ENCODE peak calls at places on chromosome 2, in five cellular contexts. E is HFF-Myc, C is BJ, K is OCI-LY7, Q is choroid plexus epithelial cell. X is an unnamed sample.

GRCh38 chr2:74206180-74206688 is 7.8 kb downstream of the MTHFD2 start:
- DNase-seq in E (no peak), C (no peak), K (no peak), Q (peak; percentile 82), X (peak; percentile 57)

GRCh38 chr2:111117666-111118454 is 2.9 kb upstream of the BCL2L11 start:
- DNase-seq in E (no peak), C (no peak), K (no peak), Q (peak; percentile 90), X (peak; percentile 72)

GRCh38 chr2:152585830-152586484 is 131.3 kb downstream of the PRPF40A start:
- DNase-seq in E (peak; percentile 99), C (peak; percentile 85), K (no peak), Q (peak; percentile 94), X (peak; percentile 63)

GRCh38 chr2:212815453-212815852 is 276.9 kb upstream of the ERBB4 start:
- DNase-seq in E (no peak), C (no peak), K (no peak), Q (no peak), X (no peak)

GRCh38 chr2:62874881-62875383 is 169.4 kb downstream of the EHBP1 start:
- DNase-seq in E (no peak), C (no peak), K (no peak), Q (no peak), X (no peak)

GRCh38 chr2:228447266-228447915 is 265.9 kb upstream of the SPHKAP start:
- DNase-seq in E (no peak), C (peak; percentile 47), K (no peak), Q (no peak), X (peak; percentile 65)

GRCh38 chr2:144459937-144460336 is 60.0 kb downstream of the ZEB2 start:
- DNase-seq in E (no peak), C (no peak), K (no peak), Q (peak; percentile 92), X (peak; percentile 35)

GRCh38 chr2:88171966-88172365 is 1.8 kb downstream of the THNSL2 start:
- DNase-seq in E (no peak), C (no peak), K (no peak), Q (no peak), X (no peak)

GRCh38 chr2:169225233-169225750 is 137.0 kb downstream of the LRP2 start:
- DNase-seq in E (no peak), C (no peak), K (no peak), Q (no peak), X (no peak)

GRCh38 chr2:169222665-169223064 is 139.7 kb downstream of the LRP2 start:
- DNase-seq in E (no peak), C (no peak), K (no peak), Q (peak; percentile 4), X (peak; percentile 23)

GRCh38 chr2:169225906-169226305 is 136.4 kb downstream of the LRP2 start:
- DNase-seq in E (no peak), C (no peak), K (no peak), Q (no peak), X (no peak)

GRCh38 chr2:169221745-169222369 is 140.5 kb downstream of the LRP2 start:
- DNase-seq in E (no peak), C (no peak), K (no peak), Q (peak; percentile 55), X (peak; percentile 42)
- TF ChIP-seq CTCF in E (peak; percentile 12), C (peak; percentile 8), K (peak; percentile 72), Q (peak; percentile 58), X (peak; percentile 41)

GRCh38 chr2:174035981-174036742 is 71.0 kb upstream of the SP3 start:
- DNase-seq in E (no peak), C (no peak), K (no peak), Q (peak; percentile 54), X (peak; percentile 90)
- TF ChIP-seq CTCF in E (no peak), C (peak; percentile 12), K (peak; percentile 58), Q (peak; percentile 53), X (no peak)

GRCh38 chr2:12227941-12228608 is 481.6 kb downstream of the LPIN1 start:
- DNase-seq in E (no peak), C (no peak), K (no peak), Q (peak; percentile 76), X (peak; percentile 5)
- TF ChIP-seq CTCF in E (no peak), C (no peak), K (no peak), Q (no peak), X (no peak)

DNA sequence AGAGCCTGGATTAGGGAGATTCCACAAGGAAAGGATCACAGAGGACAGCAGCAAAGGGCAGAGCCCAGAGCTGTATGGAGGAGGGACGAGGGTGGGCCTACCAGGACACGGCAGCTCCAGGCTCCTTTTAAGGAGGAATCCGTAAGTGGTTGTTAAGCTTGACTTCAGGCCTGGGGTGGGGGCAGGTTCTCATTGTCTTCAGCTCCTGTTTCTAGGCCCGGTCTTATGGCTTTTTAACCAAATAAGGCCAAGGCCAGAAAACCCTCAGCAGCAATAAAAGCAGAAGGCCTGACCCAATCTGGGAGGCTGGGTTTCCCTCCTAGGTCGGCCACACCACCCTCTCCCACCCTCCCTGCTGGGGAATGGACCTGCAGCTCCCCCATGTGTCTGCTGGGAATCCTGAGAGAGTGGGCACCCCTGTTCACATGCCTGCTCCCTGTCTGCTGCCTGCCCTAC is 111.2 kb downstream of the PLB1 start:
- DNase-seq in E (no peak), C (no peak), K (no peak), Q (peak; percentile 44), X (no peak)
- TF ChIP-seq CTCF in E (peak; percentile 16), C (no peak), K (no peak), Q (peak; percentile 38), X (no peak)

DNA sequence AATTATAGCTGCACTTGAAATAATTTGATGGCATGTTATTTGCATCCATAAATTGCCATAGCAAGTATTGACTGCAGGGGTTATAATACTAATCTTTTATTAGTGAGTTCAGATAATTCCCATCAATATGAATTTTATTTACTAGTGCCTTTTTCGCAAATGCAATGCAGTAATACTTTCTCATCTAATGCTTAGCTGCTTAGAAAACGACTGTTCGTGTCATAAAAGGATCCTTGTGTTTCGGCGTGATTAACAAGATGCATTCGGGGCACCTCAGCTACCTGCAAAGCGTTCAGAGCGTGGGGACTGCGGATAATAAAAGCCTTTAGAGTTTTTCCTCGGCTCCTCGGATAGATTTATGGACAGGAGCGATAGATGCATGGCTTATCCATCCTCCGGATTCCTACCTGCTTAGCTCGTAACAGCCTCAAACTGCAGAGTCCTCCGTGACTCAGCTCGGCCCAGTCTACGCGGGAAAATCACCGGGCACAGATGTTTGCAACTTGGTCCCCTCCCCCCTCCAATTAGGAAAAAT is 2.6 kb upstream of the GBX2 start:
- DNase-seq in E (no peak), C (no peak), K (no peak), Q (no peak), X (no peak)
- TF ChIP-seq CTCF in E (no peak), C (no peak), K (no peak), Q (no peak), X (no peak)

GRCh38 chr2:101983928-101984327 is 7.8 kb upstream of the IL1R2 start:
- DNase-seq in E (no peak), C (no peak), K (no peak), Q (peak; percentile 61), X (peak; percentile 60)
- TF ChIP-seq CTCF in E (peak; percentile 23), C (peak; percentile 38), K (peak; percentile 22), Q (peak; percentile 80), X (peak; percentile 33)

DNA sequence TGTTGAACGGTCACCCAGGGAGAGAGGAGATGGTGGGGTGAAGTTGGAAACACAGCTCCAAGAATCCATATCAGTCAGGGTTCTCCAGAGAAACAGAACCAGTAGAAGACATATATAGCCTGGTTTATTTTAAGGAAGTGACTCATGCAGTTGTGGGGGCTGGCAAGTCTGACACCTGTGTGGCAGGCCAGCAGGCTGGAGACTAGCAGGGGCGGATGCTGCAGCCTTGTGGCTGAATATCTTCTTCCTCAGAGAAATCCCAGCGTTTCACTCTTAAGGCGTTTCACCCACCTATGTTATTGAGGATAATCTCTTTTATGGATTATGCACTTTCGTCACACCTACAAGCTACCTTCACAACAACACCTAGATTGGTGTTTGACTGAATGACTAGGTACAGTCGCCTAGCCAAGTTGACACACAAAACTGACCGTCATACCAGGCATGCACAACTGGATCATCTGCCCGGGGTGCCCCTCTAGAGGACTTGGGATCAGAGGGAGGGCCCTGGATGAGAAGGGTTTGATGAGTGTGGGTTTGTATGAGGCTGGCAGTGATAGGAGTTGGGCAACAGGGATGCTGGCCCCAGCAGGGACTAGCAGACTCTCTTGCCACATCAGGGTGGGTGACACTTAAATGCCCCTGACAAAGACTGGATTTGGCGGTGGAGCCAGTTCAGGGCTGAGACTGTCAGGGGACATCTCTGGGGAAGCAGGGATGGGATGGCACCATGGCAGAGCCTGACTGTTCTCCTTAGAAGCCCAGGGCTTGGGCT is 23.4 kb downstream of the MROH2A start:
- DNase-seq in E (peak; percentile 6), C (no peak), K (peak; percentile 57), Q (peak; percentile 11), X (peak; percentile 43)
- TF ChIP-seq CTCF in E (no peak), C (no peak), K (peak; percentile 39), Q (no peak), X (no peak)

DNA sequence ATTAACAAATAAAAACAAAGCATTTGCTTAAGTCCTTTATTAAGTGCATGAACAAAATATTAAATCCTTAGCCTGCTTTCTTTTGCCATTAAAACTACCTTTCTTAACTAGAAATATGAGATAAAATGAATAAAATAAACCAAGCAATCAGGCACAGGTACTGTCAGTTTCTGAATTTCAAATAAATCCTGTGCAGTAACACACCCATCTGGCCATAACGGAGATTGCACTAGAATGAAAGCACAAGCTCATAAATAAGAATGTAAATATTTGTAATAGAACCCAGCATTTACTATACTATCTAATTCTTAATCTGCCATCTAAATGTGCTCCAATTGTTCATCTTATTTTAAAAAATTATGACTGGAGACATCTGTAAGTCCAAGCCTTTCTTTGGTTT is 31.9 kb downstream of the PRKRA start:
- DNase-seq in E (no peak), C (no peak), K (peak; percentile 21), Q (peak; percentile 75), X (peak; percentile 34)
- TF ChIP-seq CTCF in E (peak; percentile 18), C (peak; percentile 38), K (peak; percentile 58), Q (peak; percentile 58), X (peak; percentile 30)

GRCh38 chr2:9555338-9556120 is at the start of gene ADAM17:
- DNase-seq in E (peak; percentile 73), C (peak; percentile 83), K (peak; percentile 94), Q (peak; percentile 98), X (peak; percentile 95)
- TF ChIP-seq CTCF in E (peak; percentile 51), C (peak; percentile 64), K (peak; percentile 70), Q (peak; percentile 55), X (peak; percentile 43)

GRCh38 chr2:38583994-38584393 is 18.7 kb downstream of the HNRNPLL start:
- DNase-seq in E (no peak), C (no peak), K (no peak), Q (no peak), X (no peak)

GRCh38 chr2:38581193-38582147 is 21.3 kb downstream of the HNRNPLL start:
- DNase-seq in E (peak; percentile 67), C (no peak), K (peak; percentile 87), Q (peak; percentile 91), X (peak; percentile 77)

GRCh38 chr2:38578832-38579231 is 23.9 kb downstream of the HNRNPLL start:
- DNase-seq in E (no peak), C (no peak), K (no peak), Q (no peak), X (no peak)

GRCh38 chr2:38583524-38583923 is 19.2 kb downstream of the HNRNPLL start:
- DNase-seq in E (no peak), C (no peak), K (no peak), Q (no peak), X (no peak)

GRCh38 chr2:38580237-38580636 is 22.5 kb downstream of the HNRNPLL start:
- DNase-seq in E (no peak), C (no peak), K (no peak), Q (no peak), X (no peak)
- TF ChIP-seq CTCF in E (no peak), C (no peak), K (no peak), Q (no peak), X (no peak)

X was measured in MCF 10A.